ENCODE peak calls at places on chromosomes 5 and 9, in ten cellular contexts. F is AG08396; J is iPS-NIHi11; Y is foreskin melanocyte; C is SW480; W is GM13977; R is stimulated activated CD4-positive, alpha-beta T cell treated with anti-CD3 and anti-CD28 coated beads, Interleukin-1b, Interleukin-23, amount 100 ng/mL, for 24 hours; T is activated naive CD4-positive, alpha-beta T cell treated with anti-CD3 and anti-CD28 coated beads for 36 hours; V is MV-4-11; K is GM20000. O is an unnamed sample.

GRCh38 chr5:17996002-17996401 is 361.7 kb downstream of the TAF11L14 start:
- DNase-seq in C (no peak), W (no peak), R (no peak), F (no peak), Y (peak; percentile 20), K (no peak), V (no peak), J (no peak), T (no peak), O (no peak)

GRCh38 chr9:114373960-114374730 is 13.6 kb downstream of the AKNA start:
- DNase-seq in T (peak; percentile 56), K (no peak), J (no peak), R (no peak), Y (no peak), V (no peak), C (no peak), F (no peak), W (no peak), O (no peak)

GRCh38 chr5:38783011-38783551 is 62.7 kb upstream of the OSMR start:
- DNase-seq in Y (no peak), F (peak; percentile 80), T (no peak), K (no peak), R (no peak), W (no peak), C (peak; percentile 16), V (no peak), J (peak; percentile 19), O (peak; percentile 99)

GRCh38 chr5:150649108-150649827 is 8.8 kb downstream of the SYNPO start:
- DNase-seq in V (no peak), J (no peak), W (no peak), C (no peak), F (no peak), R (no peak), Y (no peak), T (no peak), K (no peak), O (no peak)

GRCh38 chr5:68823301-68823700 is 270.5 kb upstream of the SLC30A5 start:
- DNase-seq in V (no peak), K (no peak), F (no peak), Y (no peak), W (no peak), R (no peak), C (no peak), T (no peak), J (no peak), O (no peak)

GRCh38 chr5:66144799-66145390 is 795 bp downstream of the SREK1 start:
- DNase-seq in C (peak; percentile 53), K (no peak), R (no peak), V (peak; percentile 77), T (no peak), Y (no peak), F (no peak), J (no peak), W (no peak), O (no peak)

GRCh38 chr9:133955821-133956411 is 36.2 kb downstream of the VAV2 start:
- DNase-seq in R (no peak), V (no peak), W (peak; percentile 84), C (no peak), F (peak; percentile 58), K (peak; percentile 76), T (peak; percentile 34), Y (no peak), J (peak; percentile 84), O (peak; percentile 65)

GRCh38 chr5:175872287-175873089 is 1.1 kb downstream of the CPLX2 start:
- DNase-seq in J (peak; percentile 56), C (peak; percentile 25), K (peak; percentile 32), T (no peak), R (no peak), V (peak; percentile 21), F (no peak), W (no peak), Y (no peak), O (no peak)

GRCh38 chr9:98222885-98223640 is 30.6 kb upstream of the CORO2A start:
- DNase-seq in R (no peak), T (no peak), W (no peak), Y (peak; percentile 45), J (peak; percentile 31), V (no peak), K (no peak), F (peak; percentile 95), C (peak; percentile 97), O (peak; percentile 100)

GRCh38 chr9:131098391-131099087 is 2.2 kb downstream of the AIF1L start:
- DNase-seq in K (no peak), C (no peak), R (no peak), W (no peak), V (peak; percentile 23), J (no peak), Y (no peak), T (no peak), F (no peak), O (no peak)

GRCh38 chr5:133108481-133108921 is 56.7 kb downstream of the HSPA4 start:
- DNase-seq in C (no peak), W (no peak), T (no peak), J (no peak), V (peak; percentile 91), K (no peak), Y (no peak), R (no peak), F (no peak), O (no peak)

GRCh38 chr9:34484678-34485077 is 26.1 kb downstream of the DNAI1 start:
- DNase-seq in C (no peak), K (no peak), W (no peak), Y (no peak), T (no peak), J (no peak), V (no peak), F (no peak), R (no peak), O (no peak)

GRCh38 chr9:10925896-10926295 is 313.1 kb upstream of the PTPRD start:
- DNase-seq in R (no peak), C (no peak), T (no peak), J (no peak), Y (no peak), V (no peak), K (no peak), W (no peak), F (no peak), O (no peak)

GRCh38 chr9:14813336-14814020 is 90.9 kb upstream of the CER1 start:
- DNase-seq in R (no peak), V (no peak), Y (no peak), F (peak; percentile 10), W (no peak), J (no peak), K (no peak), T (no peak), C (no peak), O (peak; percentile 62)

GRCh38 chr9:137030528-137030927 is 1.4 kb downstream of the FUT7 start:
- DNase-seq in Y (no peak), F (no peak), J (no peak), K (no peak), C (no peak), V (peak; percentile 91), R (no peak), T (peak; percentile 61), W (no peak), O (no peak)

GRCh38 chr5:159657766-159658165 is 258.5 kb upstream of the ADRA1B start:
- DNase-seq in W (no peak), K (no peak), C (no peak), J (no peak), R (no peak), Y (no peak), T (no peak), F (no peak), V (no peak), O (no peak)

GRCh38 chr5:141747152-141747640 is 65.2 kb upstream of the ARAP3 start:
- DNase-seq in Y (no peak), R (no peak), V (no peak), C (peak; percentile 35), J (peak; percentile 91), W (no peak), K (no peak), F (peak; percentile 76), T (no peak), O (peak; percentile 75)

GRCh38 chr9:111662851-111663823 is 1.7 kb downstream of the GNG10 start:
- DNase-seq in C (no peak), K (no peak), F (no peak), R (no peak), T (peak; percentile 27), W (no peak), J (peak; percentile 79), V (peak; percentile 29), Y (no peak), O (no peak)

GRCh38 chr5:180487556-180487955 is 6.6 kb upstream of the CNOT6 start:
- DNase-seq in W (no peak), K (no peak), J (no peak), C (no peak), Y (no peak), R (no peak), F (no peak), T (no peak), V (no peak), O (no peak)

GRCh38 chr5:154002093-154002492 is 36.6 kb downstream of the FAM114A2 start:
- DNase-seq in R (no peak), W (no peak), K (no peak), J (no peak), Y (peak; percentile 6), F (no peak), C (no peak), V (no peak), T (no peak), O (no peak)

GRCh38 chr5:155144956-155145355 is 131.4 kb downstream of the KIF4B start:
- DNase-seq in J (no peak), K (no peak), R (no peak), Y (no peak), C (no peak), V (no peak), T (no peak), F (no peak), W (no peak), O (no peak)

GRCh38 chr5:152488869-152489268 is 83.8 kb upstream of the NMUR2 start:
- DNase-seq in W (no peak), R (no peak), J (no peak), T (no peak), C (no peak), K (no peak), F (no peak), V (peak; percentile 23), Y (no peak), O (no peak)

GRCh38 chr5:107275333-107275732 is 395.4 kb downstream of the EFNA5 start:
- DNase-seq in J (no peak), V (no peak), C (no peak), F (no peak), R (no peak), Y (no peak), K (no peak), W (no peak), T (no peak), O (no peak)

GRCh38 chr5:117812866-117813265 is 1175.5 kb downstream of the DTWD2 start:
- DNase-seq in W (no peak), J (no peak), Y (no peak), C (no peak), T (no peak), K (no peak), F (no peak), R (no peak), V (no peak), O (peak; percentile 9)

GRCh38 chr5:32767948-32768427 is 56.9 kb downstream of the NPR3 start:
- DNase-seq in F (peak; percentile 75), K (no peak), V (peak; percentile 63), Y (no peak), T (no peak), J (no peak), C (peak; percentile 12), W (no peak), R (no peak), O (peak; percentile 94)

GRCh38 chr9:136533775-136534157 is 12.1 kb downstream of the NOTCH1 start:
- DNase-seq in T (peak; percentile 94), W (no peak), F (no peak), R (peak; percentile 70), K (peak; percentile 52), J (no peak), C (peak; percentile 79), Y (no peak), V (peak; percentile 70), O (no peak)

GRCh38 chr9:98253563-98253962 is 1.9 kb downstream of the TBC1D2 start:
- DNase-seq in Y (no peak), V (no peak), R (no peak), J (no peak), W (no peak), C (no peak), K (no peak), F (no peak), T (no peak), O (no peak)

GRCh38 chr9:124264812-124265211 is 7.1 kb downstream of the NEK6 start:
- DNase-seq in R (no peak), V (peak; percentile 74), K (peak; percentile 74), T (no peak), W (peak; percentile 75), F (no peak), C (peak; percentile 92), J (no peak), Y (no peak), O (peak; percentile 55)

O was measured in iris pigment epithelial cell.